ENCODE peak calls at places on chromosome 20, in ten cellular contexts. Y is GF-D8, U is GM03348, Z is GM18507, V is D721Med, X is fibroblast of gingiva, P is iPS-NIHi11, C is GM23248, M is brain microvascular endothelial cell, D is putamen. W is an unnamed sample.

GRCh38 chr20:11136691-11137090 is 462.9 kb upstream of the JAG1 start:
- DNase-seq in Y (no peak), U (no peak), Z (no peak), V (no peak), X (no peak), P (no peak), C (no peak), M (no peak), D (no peak), W (no peak)

GRCh38 chr20:58839474-58839874 is 11.2 kb downstream of the GNAS-AS1 start:
- DNase-seq in Y (no peak), U (peak), Z (no peak), V (no peak), X (peak), P (peak), C (peak), M (no peak), D (no peak), W (no peak)

GRCh38 chr20:52082612-52083011 is 109.0 kb downstream of the ZFP64 start:
- DNase-seq in Y (peak), U (no peak), Z (no peak), V (no peak), X (no peak), P (no peak), C (peak), M (no peak), D (no peak), W (no peak)

GRCh38 chr20:20188647-20189046 is 136.3 kb downstream of the CFAP61 start:
- DNase-seq in Y (no peak), U (no peak), Z (no peak), V (no peak), X (no peak), P (no peak), C (no peak), M (no peak), D (no peak), W (no peak)

GRCh38 chr20:58233881-58234528 is 5.6 kb upstream of the ANKRD60 start:
- DNase-seq in Y (no peak), U (peak), Z (no peak), V (no peak), X (no peak), P (peak), C (peak), M (no peak), D (no peak), W (no peak)

GRCh38 chr20:39282619-39283092 is 320.5 kb downstream of the DHX35 start:
- DNase-seq in Y (no peak), U (no peak), Z (no peak), V (no peak), X (no peak), P (peak), C (no peak), M (no peak), D (no peak), W (no peak)

GRCh38 chr20:40160151-40160550 is 528.9 kb downstream of the MAFB start:
- DNase-seq in Y (no peak), U (peak), Z (peak), V (no peak), X (peak), P (peak), C (peak), M (peak), D (peak), W (peak)

GRCh38 chr20:3995067-3995748 is 20.1 kb downstream of the RNF24 start:
- DNase-seq in Y (no peak), U (peak), Z (no peak), V (no peak), X (no peak), P (no peak), C (peak), M (peak), D (no peak), W (no peak)

GRCh38 chr20:16419138-16419715 is 154.0 kb downstream of the KIF16B start:
- DNase-seq in Y (no peak), U (no peak), Z (no peak), V (no peak), X (no peak), P (no peak), C (no peak), M (no peak), D (no peak), W (no peak)

GRCh38 chr20:58457083-58457680 is 58.0 kb downstream of the APCDD1L start:
- DNase-seq in Y (no peak), U (no peak), Z (no peak), V (no peak), X (no peak), P (no peak), C (peak), M (peak), D (no peak), W (no peak)

GRCh38 chr20:8335796-8336195 is 203.7 kb downstream of the PLCB1 start:
- DNase-seq in Y (no peak), U (no peak), Z (no peak), V (no peak), X (no peak), P (no peak), C (no peak), M (no peak), D (no peak), W (no peak)

GRCh38 chr20:57259179-57260021 is 7.0 kb downstream of the BMP7 start:
- DNase-seq in Y (no peak), U (no peak), Z (no peak), V (no peak), X (no peak), P (no peak), C (peak), M (no peak), D (peak), W (no peak)

GRCh38 chr20:24048014-24048611 is 59.5 kb upstream of the GGTLC1 start:
- DNase-seq in Y (no peak), U (no peak), Z (no peak), V (no peak), X (no peak), P (no peak), C (no peak), M (no peak), D (no peak), W (no peak)

GRCh38 chr20:10253750-10254149 is 35.1 kb downstream of the SNAP25 start:
- DNase-seq in Y (no peak), U (no peak), Z (no peak), V (no peak), X (no peak), P (no peak), C (no peak), M (no peak), D (no peak), W (no peak)

GRCh38 chr20:13765868-13766416 is 18.8 kb downstream of the ESF1 start:
- DNase-seq in Y (no peak), U (no peak), Z (no peak), V (no peak), X (no peak), P (no peak), C (no peak), M (no peak), D (no peak), W (no peak)

GRCh38 chr20:40470313-40471260 is 218.4 kb downstream of the MAFB start:
- DNase-seq in Y (no peak), U (no peak), Z (no peak), V (no peak), X (no peak), P (no peak), C (no peak), M (no peak), D (no peak), W (no peak)

GRCh38 chr20:51447097-51447764 is 95.3 kb downstream of the NFATC2 start:
- DNase-seq in Y (no peak), U (peak), Z (no peak), V (no peak), X (peak), P (no peak), C (peak), M (peak), D (no peak), W (no peak)

GRCh38 chr20:10090588-10091166 is 55.9 kb downstream of the ANKEF1 start:
- DNase-seq in Y (no peak), U (peak), Z (no peak), V (no peak), X (peak), P (peak), C (peak), M (peak), D (peak), W (no peak)

GRCh38 chr20:33561981-33562601 is 72.2 kb downstream of the CBFA2T2 start:
- DNase-seq in Y (no peak), U (peak), Z (no peak), V (peak), X (peak), P (peak), C (peak), M (peak), D (peak), W (no peak)

GRCh38 chr20:824490-824889 is 9.0 kb upstream of the FAM110A start:
- DNase-seq in Y (no peak), U (no peak), Z (no peak), V (no peak), X (no peak), P (no peak), C (no peak), M (no peak), D (no peak), W (no peak)

GRCh38 chr20:16566080-16566479 is 7.2 kb downstream of the KIF16B start:
- DNase-seq in Y (no peak), U (no peak), Z (no peak), V (no peak), X (no peak), P (no peak), C (no peak), M (no peak), D (no peak), W (no peak)

GRCh38 chr20:24821391-24821790 is 127.7 kb upstream of the CST7 start:
- DNase-seq in Y (no peak), U (no peak), Z (no peak), V (no peak), X (no peak), P (no peak), C (no peak), M (no peak), D (no peak), W (no peak)

GRCh38 chr20:20096421-20096820 is 44.1 kb downstream of the CFAP61 start:
- DNase-seq in Y (no peak), U (no peak), Z (no peak), V (no peak), X (peak), P (no peak), C (peak), M (no peak), D (no peak), W (no peak)

GRCh38 chr20:41249781-41250281 is 67.7 kb downstream of the ZHX3 start:
- DNase-seq in Y (no peak), U (no peak), Z (no peak), V (no peak), X (peak), P (peak), C (peak), M (peak), D (no peak), W (no peak)

GRCh38 chr20:23062632-23063031 is 13.2 kb upstream of the THBD start:
- DNase-seq in Y (no peak), U (no peak), Z (no peak), V (no peak), X (no peak), P (no peak), C (no peak), M (no peak), D (no peak), W (no peak)

GRCh38 chr20:61737812-61738443 is 327.8 kb downstream of the TAF4 start:
- DNase-seq in Y (no peak), U (no peak), Z (no peak), V (no peak), X (no peak), P (no peak), C (no peak), M (no peak), D (no peak), W (no peak)

GRCh38 chr20:44582321-44583025 is at the start of gene PKIG:
- DNase-seq in Y (peak), U (peak), Z (no peak), V (no peak), X (peak), P (peak), C (peak), M (peak), D (no peak), W (no peak)

GRCh38 chr20:48350291-48350988 is 477.4 kb downstream of the PREX1 start:
- DNase-seq in Y (no peak), U (no peak), Z (no peak), V (no peak), X (no peak), P (peak), C (no peak), M (no peak), D (no peak), W (no peak)

GRCh38 chr20:50496773-50497375 is 13.3 kb upstream of the PTPN1 start:
- DNase-seq in Y (no peak), U (peak), Z (no peak), V (no peak), X (no peak), P (no peak), C (peak), M (no peak), D (no peak), W (no peak)

GRCh38 chr20:62203378-62204030 is 16.6 kb downstream of the HRH3 start:
- DNase-seq in Y (no peak), U (no peak), Z (no peak), V (peak), X (no peak), P (no peak), C (no peak), M (no peak), D (no peak), W (no peak)

GRCh38 chr20:2872304-2873009 is 824 bp upstream of the PTPRA start:
- DNase-seq in Y (peak), U (peak), Z (no peak), V (no peak), X (peak), P (peak), C (peak), M (peak), D (peak), W (no peak)

GRCh38 chr20:53867741-53868351 is 202.5 kb downstream of the BCAS1 start:
- DNase-seq in Y (no peak), U (no peak), Z (no peak), V (no peak), X (no peak), P (no peak), C (no peak), M (no peak), D (no peak), W (no peak)

GRCh38 chr20:41411458-41411857 is 44.8 kb upstream of the EMILIN3 start:
- DNase-seq in Y (no peak), U (peak), Z (no peak), V (no peak), X (peak), P (no peak), C (peak), M (no peak), D (no peak), W (no peak)

W was measured in GM12892.